ENCODE peak calls at places on chromosomes 2 and 18, in four cellular contexts. One of them, this sample, is unnamed.

GRCh38 chr2:95015261-95015918 is 10.1 kb upstream of the MAL start:
- DNase-seq in amniotic epithelial cell: no peak
- DNase-seq in GM10248: no peak
- DNase-seq in iPS DF 19.7: no peak
- DNase-seq in this sample: no peak

GRCh38 chr2:140747665-140748064 is 1383.2 kb downstream of the LRP1B start:
- DNase-seq in iPS DF 19.7: no peak
- DNase-seq in amniotic epithelial cell: no peak
- DNase-seq in GM10248: peak
- DNase-seq in this sample: no peak

GRCh38 chr18:44453505-44453904 is 227.2 kb upstream of the SETBP1 start:
- DNase-seq in GM10248: no peak
- DNase-seq in amniotic epithelial cell: no peak
- DNase-seq in iPS DF 19.7: no peak
- DNase-seq in this sample: no peak

GRCh38 chr2:88450925-88451575 is 1.4 kb downstream of the FOXI3 start:
- DNase-seq in iPS DF 19.7: no peak
- DNase-seq in GM10248: no peak
- DNase-seq in amniotic epithelial cell: no peak
- DNase-seq in this sample: no peak

GRCh38 chr2:101064868-101065549 is 62.9 kb downstream of the RPL31 start:
- DNase-seq in iPS DF 19.7: no peak
- DNase-seq in GM10248: peak
- DNase-seq in amniotic epithelial cell: no peak
- DNase-seq in this sample: peak

GRCh38 chr2:239721531-239721930 is 303.6 kb downstream of the NDUFA10 start:
- DNase-seq in amniotic epithelial cell: no peak
- DNase-seq in iPS DF 19.7: no peak
- DNase-seq in GM10248: no peak
- DNase-seq in this sample: no peak

GRCh38 chr2:241860184-241861078 is 1.7 kb upstream of the PDCD1 start:
- DNase-seq in iPS DF 19.7: no peak
- DNase-seq in GM10248: no peak
- DNase-seq in amniotic epithelial cell: no peak
- DNase-seq in this sample: no peak

GRCh38 chr2:26685943-26686839 is 6.3 kb upstream of the KCNK3 start:
- DNase-seq in iPS DF 19.7: no peak
- DNase-seq in amniotic epithelial cell: no peak
- DNase-seq in GM10248: no peak
- DNase-seq in this sample: no peak

GRCh38 chr2:234191819-234192407 is 141.4 kb downstream of the SPP2 start:
- DNase-seq in GM10248: no peak
- DNase-seq in amniotic epithelial cell: no peak
- DNase-seq in iPS DF 19.7: no peak
- DNase-seq in this sample: peak